ENCODE peak calls at places on chromosome 17, in eight cellular contexts. One of them, this sample, is unnamed.

GRCh38 chr17:37762669-37763068 is 17.8 kb upstream of the HNF1B start:
- DNase-seq in left colon: no peak
- DNase-seq in RWPE1: no peak
- DNase-seq in AG08395: no peak
- DNase-seq in effector CD4-positive, alpha-beta T cell: no peak
- DNase-seq in ELR: no peak
- DNase-seq in stimulated activated CD4-positive, alpha-beta T cell treated with anti-CD3 and anti-CD28 coated beads, TNF-alpha, amount 100 ng/mL, for 48 hours: no peak
- DNase-seq in astrocyte of the spinal cord: no peak
- DNase-seq in this sample: no peak

GRCh38 chr17:7839890-7840260 is 5.9 kb downstream of the KDM6B start:
- DNase-seq in astrocyte of the spinal cord: peak
- DNase-seq in effector CD4-positive, alpha-beta T cell: no peak
- DNase-seq in RWPE1: no peak
- DNase-seq in ELR: peak
- DNase-seq in left colon: no peak
- DNase-seq in stimulated activated CD4-positive, alpha-beta T cell treated with anti-CD3 and anti-CD28 coated beads, TNF-alpha, amount 100 ng/mL, for 48 hours: no peak
- DNase-seq in AG08395: no peak
- DNase-seq in this sample: no peak

GRCh38 chr17:28940675-28941074 is 10.6 kb downstream of the PHF12 start:
- DNase-seq in RWPE1: no peak
- DNase-seq in ELR: no peak
- DNase-seq in astrocyte of the spinal cord: no peak
- DNase-seq in effector CD4-positive, alpha-beta T cell: no peak
- DNase-seq in stimulated activated CD4-positive, alpha-beta T cell treated with anti-CD3 and anti-CD28 coated beads, TNF-alpha, amount 100 ng/mL, for 48 hours: no peak
- DNase-seq in left colon: no peak
- DNase-seq in AG08395: no peak
- DNase-seq in this sample: no peak

GRCh38 chr17:17351901-17352781 is 49.0 kb downstream of the NT5M start:
- DNase-seq in astrocyte of the spinal cord: peak
- DNase-seq in left colon: no peak
- DNase-seq in ELR: peak
- DNase-seq in RWPE1: no peak
- DNase-seq in stimulated activated CD4-positive, alpha-beta T cell treated with anti-CD3 and anti-CD28 coated beads, TNF-alpha, amount 100 ng/mL, for 48 hours: no peak
- DNase-seq in AG08395: no peak
- DNase-seq in effector CD4-positive, alpha-beta T cell: no peak
- DNase-seq in this sample: no peak

GRCh38 chr17:29250666-29251065 is 4.0 kb downstream of the CRYBA1 start:
- DNase-seq in AG08395: peak
- DNase-seq in effector CD4-positive, alpha-beta T cell: no peak
- DNase-seq in stimulated activated CD4-positive, alpha-beta T cell treated with anti-CD3 and anti-CD28 coated beads, TNF-alpha, amount 100 ng/mL, for 48 hours: no peak
- DNase-seq in astrocyte of the spinal cord: peak
- DNase-seq in RWPE1: no peak
- DNase-seq in left colon: no peak
- DNase-seq in ELR: peak
- DNase-seq in this sample: no peak

GRCh38 chr17:63842173-63842539 is 329 bp downstream of the SMARCD2 start:
- DNase-seq in stimulated activated CD4-positive, alpha-beta T cell treated with anti-CD3 and anti-CD28 coated beads, TNF-alpha, amount 100 ng/mL, for 48 hours: no peak
- DNase-seq in RWPE1: no peak
- DNase-seq in AG08395: no peak
- DNase-seq in ELR: no peak
- DNase-seq in astrocyte of the spinal cord: peak
- DNase-seq in left colon: peak
- DNase-seq in effector CD4-positive, alpha-beta T cell: no peak
- DNase-seq in this sample: peak

GRCh38 chr17:80175411-80175810 is 5.6 kb downstream of the CARD14 start:
- DNase-seq in left colon: no peak
- DNase-seq in effector CD4-positive, alpha-beta T cell: no peak
- DNase-seq in RWPE1: peak
- DNase-seq in ELR: peak
- DNase-seq in AG08395: peak
- DNase-seq in astrocyte of the spinal cord: no peak
- DNase-seq in stimulated activated CD4-positive, alpha-beta T cell treated with anti-CD3 and anti-CD28 coated beads, TNF-alpha, amount 100 ng/mL, for 48 hours: no peak
- DNase-seq in this sample: no peak

GRCh38 chr17:44904001-44904984 is 5.0 kb upstream of the EFTUD2 start:
- DNase-seq in effector CD4-positive, alpha-beta T cell: no peak
- DNase-seq in stimulated activated CD4-positive, alpha-beta T cell treated with anti-CD3 and anti-CD28 coated beads, TNF-alpha, amount 100 ng/mL, for 48 hours: no peak
- DNase-seq in astrocyte of the spinal cord: no peak
- DNase-seq in AG08395: no peak
- DNase-seq in RWPE1: no peak
- DNase-seq in left colon: no peak
- DNase-seq in ELR: no peak
- DNase-seq in this sample: no peak

GRCh38 chr17:47254403-47254943 is 846 bp downstream of the ITGB3 start:
- DNase-seq in RWPE1: no peak
- DNase-seq in effector CD4-positive, alpha-beta T cell: no peak
- DNase-seq in ELR: no peak
- DNase-seq in AG08395: no peak
- DNase-seq in astrocyte of the spinal cord: no peak
- DNase-seq in left colon: no peak
- DNase-seq in stimulated activated CD4-positive, alpha-beta T cell treated with anti-CD3 and anti-CD28 coated beads, TNF-alpha, amount 100 ng/mL, for 48 hours: no peak
- DNase-seq in this sample: no peak

GRCh38 chr17:50551433-50551815 is 4.5 kb downstream of the SPATA20 start:
- DNase-seq in stimulated activated CD4-positive, alpha-beta T cell treated with anti-CD3 and anti-CD28 coated beads, TNF-alpha, amount 100 ng/mL, for 48 hours: no peak
- DNase-seq in left colon: no peak
- DNase-seq in RWPE1: no peak
- DNase-seq in astrocyte of the spinal cord: no peak
- DNase-seq in AG08395: no peak
- DNase-seq in effector CD4-positive, alpha-beta T cell: no peak
- DNase-seq in ELR: no peak
- DNase-seq in this sample: no peak

GRCh38 chr17:17528696-17529652 is 32.8 kb upstream of the RASD1 start:
- DNase-seq in effector CD4-positive, alpha-beta T cell: no peak
- DNase-seq in RWPE1: no peak
- DNase-seq in stimulated activated CD4-positive, alpha-beta T cell treated with anti-CD3 and anti-CD28 coated beads, TNF-alpha, amount 100 ng/mL, for 48 hours: no peak
- DNase-seq in left colon: no peak
- DNase-seq in ELR: no peak
- DNase-seq in AG08395: no peak
- DNase-seq in astrocyte of the spinal cord: no peak
- DNase-seq in this sample: no peak

GRCh38 chr17:41547378-41547841 is 19.3 kb upstream of the KRT19 start:
- DNase-seq in AG08395: no peak
- DNase-seq in stimulated activated CD4-positive, alpha-beta T cell treated with anti-CD3 and anti-CD28 coated beads, TNF-alpha, amount 100 ng/mL, for 48 hours: no peak
- DNase-seq in ELR: peak
- DNase-seq in RWPE1: no peak
- DNase-seq in astrocyte of the spinal cord: no peak
- DNase-seq in effector CD4-positive, alpha-beta T cell: no peak
- DNase-seq in left colon: peak
- DNase-seq in this sample: no peak

GRCh38 chr17:62653002-62653830 is 25.7 kb downstream of the MRC2 start:
- DNase-seq in effector CD4-positive, alpha-beta T cell: peak
- DNase-seq in astrocyte of the spinal cord: peak
- DNase-seq in RWPE1: no peak
- DNase-seq in stimulated activated CD4-positive, alpha-beta T cell treated with anti-CD3 and anti-CD28 coated beads, TNF-alpha, amount 100 ng/mL, for 48 hours: peak
- DNase-seq in ELR: peak
- DNase-seq in AG08395: peak
- DNase-seq in left colon: peak
- DNase-seq in this sample: peak

GRCh38 chr17:49727353-49727752 is 19.6 kb upstream of the SLC35B1 start:
- DNase-seq in ELR: no peak
- DNase-seq in effector CD4-positive, alpha-beta T cell: no peak
- DNase-seq in left colon: no peak
- DNase-seq in astrocyte of the spinal cord: no peak
- DNase-seq in AG08395: no peak
- DNase-seq in RWPE1: no peak
- DNase-seq in stimulated activated CD4-positive, alpha-beta T cell treated with anti-CD3 and anti-CD28 coated beads, TNF-alpha, amount 100 ng/mL, for 48 hours: no peak
- DNase-seq in this sample: no peak

GRCh38 chr17:43556292-43556691 is 10.2 kb upstream of the ETV4 start:
- DNase-seq in astrocyte of the spinal cord: no peak
- DNase-seq in left colon: peak
- DNase-seq in AG08395: peak
- DNase-seq in ELR: peak
- DNase-seq in stimulated activated CD4-positive, alpha-beta T cell treated with anti-CD3 and anti-CD28 coated beads, TNF-alpha, amount 100 ng/mL, for 48 hours: no peak
- DNase-seq in effector CD4-positive, alpha-beta T cell: no peak
- DNase-seq in RWPE1: peak
- DNase-seq in this sample: peak

GRCh38 chr17:40612510-40613244 is 34.9 kb downstream of the SMARCE1 start:
- DNase-seq in RWPE1: no peak
- DNase-seq in left colon: no peak
- DNase-seq in AG08395: no peak
- DNase-seq in ELR: no peak
- DNase-seq in stimulated activated CD4-positive, alpha-beta T cell treated with anti-CD3 and anti-CD28 coated beads, TNF-alpha, amount 100 ng/mL, for 48 hours: peak
- DNase-seq in astrocyte of the spinal cord: no peak
- DNase-seq in effector CD4-positive, alpha-beta T cell: peak
- DNase-seq in this sample: no peak

GRCh38 chr17:15981646-15982580 is 17.6 kb downstream of the ZSWIM7 start:
- DNase-seq in ELR: peak
- DNase-seq in left colon: no peak
- DNase-seq in AG08395: peak
- DNase-seq in RWPE1: no peak
- DNase-seq in effector CD4-positive, alpha-beta T cell: no peak
- DNase-seq in astrocyte of the spinal cord: peak
- DNase-seq in stimulated activated CD4-positive, alpha-beta T cell treated with anti-CD3 and anti-CD28 coated beads, TNF-alpha, amount 100 ng/mL, for 48 hours: no peak
- DNase-seq in this sample: no peak

GRCh38 chr17:46769531-46770438 is 48.7 kb downstream of the WNT3 start:
- DNase-seq in astrocyte of the spinal cord: no peak
- DNase-seq in ELR: peak
- DNase-seq in effector CD4-positive, alpha-beta T cell: no peak
- DNase-seq in stimulated activated CD4-positive, alpha-beta T cell treated with anti-CD3 and anti-CD28 coated beads, TNF-alpha, amount 100 ng/mL, for 48 hours: no peak
- DNase-seq in left colon: no peak
- DNase-seq in AG08395: peak
- DNase-seq in RWPE1: no peak
- DNase-seq in this sample: peak

GRCh38 chr17:36705651-36706436 is 104.5 kb downstream of the MRM1 start:
- DNase-seq in left colon: peak
- DNase-seq in astrocyte of the spinal cord: peak
- DNase-seq in RWPE1: peak
- DNase-seq in stimulated activated CD4-positive, alpha-beta T cell treated with anti-CD3 and anti-CD28 coated beads, TNF-alpha, amount 100 ng/mL, for 48 hours: no peak
- DNase-seq in effector CD4-positive, alpha-beta T cell: peak
- DNase-seq in ELR: peak
- DNase-seq in AG08395: peak
- DNase-seq in this sample: peak

GRCh38 chr17:75159196-75160031 is 5.1 kb upstream of the JPT1 start:
- DNase-seq in RWPE1: peak
- DNase-seq in ELR: peak
- DNase-seq in stimulated activated CD4-positive, alpha-beta T cell treated with anti-CD3 and anti-CD28 coated beads, TNF-alpha, amount 100 ng/mL, for 48 hours: no peak
- DNase-seq in AG08395: no peak
- DNase-seq in left colon: no peak
- DNase-seq in effector CD4-positive, alpha-beta T cell: no peak
- DNase-seq in astrocyte of the spinal cord: peak
- DNase-seq in this sample: no peak

GRCh38 chr17:19718613-19719364 is 2.4 kb upstream of the SLC47A2 start:
- DNase-seq in effector CD4-positive, alpha-beta T cell: no peak
- DNase-seq in stimulated activated CD4-positive, alpha-beta T cell treated with anti-CD3 and anti-CD28 coated beads, TNF-alpha, amount 100 ng/mL, for 48 hours: no peak
- DNase-seq in ELR: peak
- DNase-seq in RWPE1: no peak
- DNase-seq in AG08395: no peak
- DNase-seq in astrocyte of the spinal cord: no peak
- DNase-seq in left colon: no peak
- DNase-seq in this sample: peak

GRCh38 chr17:20223808-20224328 is 214.7 kb downstream of the SPECC1 start:
- DNase-seq in astrocyte of the spinal cord: peak
- DNase-seq in ELR: peak
- DNase-seq in AG08395: no peak
- DNase-seq in RWPE1: peak
- DNase-seq in left colon: no peak
- DNase-seq in effector CD4-positive, alpha-beta T cell: no peak
- DNase-seq in stimulated activated CD4-positive, alpha-beta T cell treated with anti-CD3 and anti-CD28 coated beads, TNF-alpha, amount 100 ng/mL, for 48 hours: no peak
- DNase-seq in this sample: no peak

GRCh38 chr17:67779098-67779672 is 46.1 kb upstream of the BPTF start:
- DNase-seq in RWPE1: peak
- DNase-seq in stimulated activated CD4-positive, alpha-beta T cell treated with anti-CD3 and anti-CD28 coated beads, TNF-alpha, amount 100 ng/mL, for 48 hours: peak
- DNase-seq in effector CD4-positive, alpha-beta T cell: no peak
- DNase-seq in ELR: peak
- DNase-seq in astrocyte of the spinal cord: peak
- DNase-seq in left colon: peak
- DNase-seq in AG08395: peak
- DNase-seq in this sample: peak

GRCh38 chr17:43905400-43905984 is 1.8 kb downstream of the MPP2 start:
- DNase-seq in stimulated activated CD4-positive, alpha-beta T cell treated with anti-CD3 and anti-CD28 coated beads, TNF-alpha, amount 100 ng/mL, for 48 hours: no peak
- DNase-seq in effector CD4-positive, alpha-beta T cell: no peak
- DNase-seq in RWPE1: no peak
- DNase-seq in astrocyte of the spinal cord: no peak
- DNase-seq in left colon: no peak
- DNase-seq in AG08395: no peak
- DNase-seq in ELR: no peak
- DNase-seq in this sample: no peak

GRCh38 chr17:34797724-34798123 is 163.5 kb downstream of the CCT6B start:
- DNase-seq in left colon: no peak
- DNase-seq in astrocyte of the spinal cord: no peak
- DNase-seq in RWPE1: peak
- DNase-seq in effector CD4-positive, alpha-beta T cell: no peak
- DNase-seq in ELR: peak
- DNase-seq in AG08395: peak
- DNase-seq in stimulated activated CD4-positive, alpha-beta T cell treated with anti-CD3 and anti-CD28 coated beads, TNF-alpha, amount 100 ng/mL, for 48 hours: peak
- DNase-seq in this sample: no peak

This sample was measured in colonic mucosa.